ENCODE peak calls at places on chromosomes 1 and 21, in six cellular contexts. One of them, this sample, is unnamed.

GRCh38 chr1:157270705-157271274 is 132.6 kb upstream of the ETV3 start:
- DNase-seq in heart right ventricle: no peak
- DNase-seq in lower lobe of right lung: no peak
- DNase-seq in psoas muscle: no peak
- DNase-seq in mesenchymal stem cell: no peak
- DNase-seq in GM23338: no peak
- DNase-seq in this sample: no peak

GRCh38 chr1:31831397-31832378 is 15.9 kb upstream of the SPOCD1 start:
- DNase-seq in GM23338: no peak
- DNase-seq in lower lobe of right lung: no peak
- DNase-seq in heart right ventricle: no peak
- DNase-seq in psoas muscle: no peak
- DNase-seq in mesenchymal stem cell: peak; percentile 42
- DNase-seq in this sample: no peak

GRCh38 chr1:29753244-29753643 is 516.9 kb downstream of the PTPRU start:
- DNase-seq in lower lobe of right lung: no peak
- DNase-seq in heart right ventricle: no peak
- DNase-seq in GM23338: no peak
- DNase-seq in mesenchymal stem cell: no peak
- DNase-seq in psoas muscle: no peak
- DNase-seq in this sample: no peak

GRCh38 chr1:230127105-230128054 is 60.3 kb downstream of the GALNT2 start:
- DNase-seq in GM23338: peak; percentile 65
- DNase-seq in lower lobe of right lung: peak; percentile 59
- DNase-seq in psoas muscle: no peak
- DNase-seq in mesenchymal stem cell: no peak
- DNase-seq in heart right ventricle: no peak
- DNase-seq in this sample: no peak

GRCh38 chr1:111511362-111511761 is 7.9 kb upstream of the ADORA3 start:
- DNase-seq in psoas muscle: no peak
- DNase-seq in GM23338: no peak
- DNase-seq in lower lobe of right lung: no peak
- DNase-seq in mesenchymal stem cell: no peak
- DNase-seq in heart right ventricle: no peak
- DNase-seq in this sample: no peak

GRCh38 chr1:198669023-198669698 is 30.3 kb downstream of the PTPRC start:
- DNase-seq in psoas muscle: no peak
- DNase-seq in lower lobe of right lung: no peak
- DNase-seq in GM23338: no peak
- DNase-seq in mesenchymal stem cell: peak; percentile 92
- DNase-seq in heart right ventricle: no peak
- DNase-seq in this sample: no peak

GRCh38 chr1:246110343-246111219 is 396.5 kb downstream of the SMYD3 start:
- DNase-seq in heart right ventricle: no peak
- DNase-seq in GM23338: no peak
- DNase-seq in lower lobe of right lung: no peak
- DNase-seq in mesenchymal stem cell: peak; percentile 95
- DNase-seq in psoas muscle: no peak
- DNase-seq in this sample: no peak

GRCh38 chr1:96116707-96117106 is 604.9 kb upstream of the PTBP2 start:
- DNase-seq in lower lobe of right lung: no peak
- DNase-seq in psoas muscle: no peak
- DNase-seq in mesenchymal stem cell: peak; percentile 37
- DNase-seq in GM23338: no peak
- DNase-seq in heart right ventricle: no peak
- DNase-seq in this sample: no peak

GRCh38 chr1:33377750-33378149 is 53.1 kb downstream of the PHC2 start:
- DNase-seq in mesenchymal stem cell: no peak
- DNase-seq in psoas muscle: no peak
- DNase-seq in GM23338: no peak
- DNase-seq in lower lobe of right lung: no peak
- DNase-seq in heart right ventricle: no peak
- DNase-seq in this sample: no peak

GRCh38 chr1:196007763-196008162 is 600.5 kb downstream of the KCNT2 start:
- DNase-seq in lower lobe of right lung: no peak
- DNase-seq in GM23338: no peak
- DNase-seq in mesenchymal stem cell: no peak
- DNase-seq in psoas muscle: no peak
- DNase-seq in heart right ventricle: no peak
- DNase-seq in this sample: no peak

GRCh38 chr1:112651205-112651604 is 23.3 kb upstream of the MOV10 start:
- DNase-seq in heart right ventricle: no peak
- DNase-seq in mesenchymal stem cell: no peak
- DNase-seq in psoas muscle: no peak
- DNase-seq in lower lobe of right lung: no peak
- DNase-seq in GM23338: no peak
- DNase-seq in this sample: no peak

GRCh38 chr1:80181418-80181817 is 1174.9 kb upstream of the ADGRL4 start:
- DNase-seq in GM23338: peak; percentile 51
- DNase-seq in lower lobe of right lung: no peak
- DNase-seq in mesenchymal stem cell: no peak
- DNase-seq in psoas muscle: no peak
- DNase-seq in heart right ventricle: no peak
- DNase-seq in this sample: no peak

GRCh38 chr1:6357243-6357929 is 36.2 kb downstream of the ACOT7 start:
- DNase-seq in mesenchymal stem cell: no peak
- DNase-seq in psoas muscle: no peak
- DNase-seq in heart right ventricle: no peak
- DNase-seq in GM23338: peak; percentile 74
- DNase-seq in lower lobe of right lung: no peak
- DNase-seq in this sample: no peak

GRCh38 chr1:174825127-174825526 is 174.6 kb upstream of the CACYBP start:
- DNase-seq in psoas muscle: no peak
- DNase-seq in GM23338: no peak
- DNase-seq in heart right ventricle: no peak
- DNase-seq in lower lobe of right lung: no peak
- DNase-seq in mesenchymal stem cell: no peak
- DNase-seq in this sample: no peak

GRCh38 chr1:10471411-10472219 is 714 bp downstream of the DFFA start:
- DNase-seq in mesenchymal stem cell: no peak
- DNase-seq in lower lobe of right lung: no peak
- DNase-seq in GM23338: peak; percentile 62
- DNase-seq in heart right ventricle: no peak
- DNase-seq in psoas muscle: peak; percentile 51
- DNase-seq in this sample: no peak

GRCh38 chr1:56284933-56285332 is 294.4 kb downstream of the PLPP3 start:
- DNase-seq in mesenchymal stem cell: no peak
- DNase-seq in psoas muscle: peak; percentile 65
- DNase-seq in GM23338: peak; percentile 17
- DNase-seq in heart right ventricle: no peak
- DNase-seq in lower lobe of right lung: no peak
- DNase-seq in this sample: no peak

GRCh38 chr1:214332950-214333798 is 52.2 kb downstream of the SMYD2 start:
- DNase-seq in GM23338: peak; percentile 76
- DNase-seq in mesenchymal stem cell: peak; percentile 79
- DNase-seq in heart right ventricle: peak; percentile 44
- DNase-seq in lower lobe of right lung: no peak
- DNase-seq in psoas muscle: peak; percentile 77
- DNase-seq in this sample: no peak

GRCh38 chr1:116766616-116767469 is 12.6 kb downstream of the CD2 start:
- DNase-seq in heart right ventricle: no peak
- DNase-seq in mesenchymal stem cell: no peak
- DNase-seq in lower lobe of right lung: no peak
- DNase-seq in GM23338: no peak
- DNase-seq in psoas muscle: no peak
- DNase-seq in this sample: no peak

GRCh38 chr1:116767782-116768382 is 13.7 kb downstream of the CD2 start:
- DNase-seq in mesenchymal stem cell: no peak
- DNase-seq in GM23338: no peak
- DNase-seq in heart right ventricle: no peak
- DNase-seq in psoas muscle: no peak
- DNase-seq in lower lobe of right lung: no peak
- DNase-seq in this sample: no peak

GRCh38 chr1:116764906-116765862 is 11.0 kb downstream of the CD2 start:
- DNase-seq in psoas muscle: no peak
- DNase-seq in lower lobe of right lung: no peak
- DNase-seq in heart right ventricle: no peak
- DNase-seq in GM23338: no peak
- DNase-seq in mesenchymal stem cell: no peak
- DNase-seq in this sample: no peak

GRCh38 chr1:116764466-116764896 is 10.3 kb downstream of the CD2 start:
- DNase-seq in heart right ventricle: no peak
- DNase-seq in psoas muscle: no peak
- DNase-seq in lower lobe of right lung: no peak
- DNase-seq in GM23338: no peak
- DNase-seq in mesenchymal stem cell: no peak
- DNase-seq in this sample: no peak

DNA sequence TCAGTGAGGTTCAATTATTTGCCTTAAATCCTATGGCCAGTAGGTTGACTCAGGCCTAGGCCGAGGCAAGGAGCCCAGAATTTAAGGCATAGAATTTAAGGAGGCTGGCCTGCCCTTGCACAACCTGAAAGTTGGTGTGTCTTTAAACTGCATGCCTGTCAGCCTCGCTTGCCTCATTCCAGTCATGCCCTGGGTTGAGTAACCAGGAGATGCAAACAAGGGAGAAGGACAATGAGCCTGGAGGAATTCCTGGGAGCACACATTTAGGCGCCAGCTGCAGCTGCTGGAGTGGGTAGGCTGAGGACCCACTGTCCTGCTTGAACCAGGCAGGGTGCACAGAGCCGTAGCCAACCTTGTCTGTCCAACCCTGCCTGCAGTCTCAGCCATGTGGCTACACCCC is 11.7 kb downstream of the CD2 start:
- DNase-seq in psoas muscle: no peak
- DNase-seq in lower lobe of right lung: no peak
- DNase-seq in heart right ventricle: no peak
- DNase-seq in GM23338: no peak
- DNase-seq in mesenchymal stem cell: no peak
- DNase-seq in this sample: no peak
- H3K36me3 ChIP-seq in psoas muscle: no peaks in the 10 kb centered on the region
- H3K36me3 ChIP-seq in lower lobe of right lung: no peaks in the 10 kb centered on the region
- H3K36me3 ChIP-seq in heart right ventricle: no peaks in the 10 kb centered on the region
- H3K36me3 ChIP-seq in GM23338: no peaks in the 10 kb centered on the region
- H3K36me3 ChIP-seq in mesenchymal stem cell: no peaks in the 10 kb centered on the region
- H3K36me3 ChIP-seq in this sample: no peaks in the 10 kb centered on the region

GRCh38 chr21:37195078-37195477 is 72.1 kb downstream of the VPS26C start:
- DNase-seq in lower lobe of right lung: no peak
- DNase-seq in heart right ventricle: no peak
- DNase-seq in mesenchymal stem cell: no peak
- DNase-seq in psoas muscle: no peak
- DNase-seq in GM23338: no peak
- DNase-seq in this sample: no peak
- H3K4me1 ChIP-seq in lower lobe of right lung: no peaks in the 10 kb centered on the region
- H3K4me1 ChIP-seq in heart right ventricle: no peaks in the 10 kb centered on the region
- H3K4me1 ChIP-seq in mesenchymal stem cell: peaks cover 10% of the 10 kb centered on the region
- H3K4me1 ChIP-seq in psoas muscle: peaks cover 12% of the 10 kb centered on the region
- H3K4me1 ChIP-seq in GM23338: no peaks in the 10 kb centered on the region
- H3K4me1 ChIP-seq in this sample: no peaks in the 10 kb centered on the region

GRCh38 chr1:169180167-169180566 is 73.7 kb downstream of the ATP1B1 start:
- DNase-seq in lower lobe of right lung: no peak
- DNase-seq in GM23338: no peak
- DNase-seq in psoas muscle: no peak
- DNase-seq in mesenchymal stem cell: no peak
- DNase-seq in heart right ventricle: no peak
- DNase-seq in this sample: no peak

GRCh38 chr1:169184812-169185211 is 78.3 kb downstream of the ATP1B1 start:
- DNase-seq in psoas muscle: no peak
- DNase-seq in heart right ventricle: no peak
- DNase-seq in lower lobe of right lung: no peak
- DNase-seq in mesenchymal stem cell: no peak
- DNase-seq in GM23338: peak; percentile 48
- DNase-seq in this sample: no peak

DNA sequence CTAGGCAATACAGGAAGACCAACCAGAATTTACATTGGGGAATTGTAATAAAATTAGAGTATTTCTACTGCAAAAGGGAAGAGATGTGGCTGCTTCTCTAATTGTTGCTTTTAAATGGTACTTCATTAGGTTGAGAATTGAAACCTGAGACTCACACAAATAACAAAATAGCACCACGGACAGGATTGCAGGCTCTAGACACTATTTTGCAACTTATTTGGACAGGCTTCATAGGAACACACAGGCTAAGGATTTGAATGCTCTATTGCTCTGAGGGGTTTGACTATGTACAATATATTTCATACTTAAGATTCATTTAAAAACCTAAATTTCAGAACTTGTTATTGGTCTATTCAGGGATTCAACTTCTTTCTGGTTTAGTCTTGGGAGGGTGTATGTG is 79.6 kb downstream of the ATP1B1 start:
- DNase-seq in lower lobe of right lung: no peak
- DNase-seq in GM23338: no peak
- DNase-seq in mesenchymal stem cell: no peak
- DNase-seq in heart right ventricle: no peak
- DNase-seq in psoas muscle: no peak
- DNase-seq in this sample: no peak
- H3K36me3 ChIP-seq in lower lobe of right lung: no peaks in the 10 kb centered on the region
- H3K36me3 ChIP-seq in GM23338: no peaks in the 10 kb centered on the region
- H3K36me3 ChIP-seq in mesenchymal stem cell: no peaks in the 10 kb centered on the region
- H3K36me3 ChIP-seq in heart right ventricle: no peaks in the 10 kb centered on the region
- H3K36me3 ChIP-seq in psoas muscle: no peaks in the 10 kb centered on the region
- H3K36me3 ChIP-seq in this sample: no peaks in the 10 kb centered on the region

GRCh38 chr21:38500073-38500472 is 1.8 kb upstream of the ERG start:
- DNase-seq in lower lobe of right lung: no peak
- DNase-seq in psoas muscle: no peak
- DNase-seq in mesenchymal stem cell: no peak
- DNase-seq in heart right ventricle: no peak
- DNase-seq in GM23338: no peak
- DNase-seq in this sample: no peak
- H3K4me1 ChIP-seq in lower lobe of right lung: peaks cover 7% of the 10 kb centered on the region
- H3K4me1 ChIP-seq in psoas muscle: no peaks in the 10 kb centered on the region
- H3K4me1 ChIP-seq in mesenchymal stem cell: peaks cover 1% of the 10 kb centered on the region
- H3K4me1 ChIP-seq in heart right ventricle: no peaks in the 10 kb centered on the region
- H3K4me1 ChIP-seq in GM23338: peaks cover 9% of the 10 kb centered on the region
- H3K4me1 ChIP-seq in this sample: peaks cover 4% of the 10 kb centered on the region

This sample was measured in upper lobe of right lung.